ENCODE peak calls at places on chromosomes 3 and 15, in eight cellular contexts. M, N, A, V, X, U, H and Y are unnamed samples.

GRCh38 chr3:28677581-28677980 is 329.0 kb upstream of the AZI2 start:
- DNase-seq in M (no peak), N (no peak), A (no peak), V (no peak), X (no peak), U (no peak), H (no peak), Y (no peak)

GRCh38 chr3:28699283-28699682 is 350.7 kb upstream of the AZI2 start:
- DNase-seq in M (no peak), N (no peak), A (no peak), V (no peak), X (no peak), U (no peak), H (no peak), Y (no peak)

GRCh38 chr3:171654809-171655208 is 155.5 kb downstream of the PLD1 start:
- DNase-seq in M (no peak), N (no peak), A (no peak), V (no peak), X (no peak), U (peak), H (no peak), Y (no peak)

GRCh38 chr3:67415504-67415903 is 238.9 kb downstream of the SUCLG2 start:
- DNase-seq in M (no peak), N (no peak), A (no peak), V (no peak), X (no peak), U (no peak), H (no peak), Y (no peak)

GRCh38 chr15:74783072-74783807 is 1.4 kb downstream of the CSK start:
- DNase-seq in M (no peak), N (no peak), A (no peak), V (peak), X (no peak), U (peak), H (no peak), Y (peak)

GRCh38 chr3:32304510-32304909 is 66.0 kb downstream of the CMTM8 start:
- DNase-seq in M (no peak), N (no peak), A (no peak), V (no peak), X (no peak), U (no peak), H (peak), Y (no peak)

GRCh38 chr3:13206799-13207577 is 133.8 kb upstream of the IQSEC1 start:
- DNase-seq in M (no peak), N (no peak), A (no peak), V (no peak), X (no peak), U (no peak), H (no peak), Y (no peak)

GRCh38 chr3:77898621-77899020 is 858.7 kb downstream of the ROBO2 start:
- DNase-seq in M (no peak), N (no peak), A (no peak), V (no peak), X (no peak), U (no peak), H (no peak), Y (no peak)

GRCh38 chr3:178257491-178257890 is 278.7 kb upstream of the KCNMB2 start:
- DNase-seq in M (no peak), N (no peak), A (no peak), V (no peak), X (no peak), U (no peak), H (no peak), Y (no peak)

GRCh38 chr3:49171119-49171774 is at the start of gene KLHDC8B:
- DNase-seq in M (peak), N (peak), A (peak), V (peak), X (peak), U (peak), H (peak), Y (peak)

GRCh38 chr3:83890039-83890762 is 1068.6 kb upstream of the CADM2 start:
- DNase-seq in M (no peak), N (no peak), A (no peak), V (no peak), X (no peak), U (no peak), H (no peak), Y (no peak)

GRCh38 chr15:77823736-77824135 is 191.0 kb upstream of the LINGO1 start:
- DNase-seq in M (no peak), N (no peak), A (no peak), V (no peak), X (no peak), U (no peak), H (no peak), Y (no peak)

GRCh38 chr3:191707817-191708216 is 246.9 kb downstream of the PYDC2 start:
- DNase-seq in M (no peak), N (no peak), A (no peak), V (no peak), X (no peak), U (no peak), H (peak), Y (no peak)

GRCh38 chr15:94327356-94327936 is 96.1 kb downstream of the MCTP2 start:
- DNase-seq in M (peak), N (peak), A (no peak), V (peak), X (no peak), U (peak), H (peak), Y (peak)

GRCh38 chr3:72999971-73000370 is 3.4 kb downstream of the PPP4R2 start:
- DNase-seq in M (no peak), N (no peak), A (no peak), V (no peak), X (no peak), U (no peak), H (no peak), Y (no peak)

GRCh38 chr15:53197426-53197839 is 407.3 kb upstream of the ONECUT1 start:
- DNase-seq in M (peak), N (peak), A (no peak), V (peak), X (peak), U (peak), H (peak), Y (peak)

GRCh38 chr3:40914475-40914874 is 284.8 kb upstream of the CTNNB1 start:
- DNase-seq in M (no peak), N (no peak), A (no peak), V (no peak), X (no peak), U (no peak), H (no peak), Y (no peak)

GRCh38 chr3:111548756-111549155 is 6.8 kb downstream of the CD96 start:
- DNase-seq in M (no peak), N (no peak), A (no peak), V (no peak), X (no peak), U (no peak), H (no peak), Y (no peak)

GRCh38 chr3:150365132-150365604 is 42.9 kb upstream of the TSC22D2 start:
- DNase-seq in M (no peak), N (peak), A (peak), V (peak), X (no peak), U (no peak), H (no peak), Y (peak)

GRCh38 chr3:107476462-107476861 is 46.3 kb upstream of the BBX start:
- DNase-seq in M (no peak), N (no peak), A (no peak), V (no peak), X (no peak), U (no peak), H (no peak), Y (no peak)

GRCh38 chr3:15471861-15472260 is 44.5 kb downstream of the EAF1 start:
- DNase-seq in M (no peak), N (no peak), A (no peak), V (no peak), X (no peak), U (no peak), H (no peak), Y (no peak)

GRCh38 chr3:87145553-87145952 is 81.6 kb upstream of the CHMP2B start:
- DNase-seq in M (no peak), N (peak), A (no peak), V (no peak), X (peak), U (no peak), H (peak), Y (peak)

DNA sequence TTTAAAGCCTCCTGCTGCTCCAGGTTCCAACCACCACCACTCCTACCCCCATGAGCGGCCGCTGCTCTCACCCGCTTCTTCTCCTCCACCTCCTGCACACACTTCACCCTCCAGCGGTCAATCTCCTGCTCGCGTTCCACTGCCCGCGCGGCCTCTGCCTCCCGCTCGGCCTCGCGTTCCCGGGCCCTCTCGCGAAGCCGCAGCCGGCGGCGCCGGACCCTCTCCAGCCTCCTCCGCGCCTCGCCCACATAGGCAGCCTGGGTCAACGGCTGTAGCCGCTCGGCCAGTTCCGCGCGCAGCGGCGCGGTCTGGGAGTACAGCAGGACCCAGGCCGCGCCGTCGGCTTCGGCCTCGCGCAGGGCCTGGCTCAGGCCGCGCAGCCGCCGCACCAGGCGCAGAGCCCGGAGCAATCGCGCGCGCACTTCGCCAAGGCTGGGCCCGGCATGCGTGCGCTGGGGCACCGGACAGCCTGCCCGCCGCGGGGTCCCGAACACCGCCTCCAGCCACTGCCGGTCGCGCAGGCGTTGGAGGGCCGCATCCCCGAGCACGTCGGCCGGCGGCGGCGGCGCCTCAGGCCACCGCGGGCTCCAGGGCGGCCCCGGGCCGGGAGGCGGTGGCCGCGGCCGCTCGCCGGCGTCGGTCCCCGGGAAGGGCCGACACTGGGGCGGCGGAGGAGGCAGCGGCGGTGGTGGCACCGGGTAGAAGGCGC is 613 bp downstream of the PDCD7 start:
- DNase-seq in M (peak), N (no peak), A (no peak), V (peak), X (no peak), U (peak), H (peak), Y (peak)
- TF ChIP-seq MAX in M (peak), N (no peak), A (no peak), V (no peak), X (peak), U (no peak), H (peak), Y (no peak)

GRCh38 chr3:9769426-9770275 is at the start of gene CAMK1:
- DNase-seq in M (peak), N (no peak), A (no peak), V (peak), X (no peak), U (peak), H (peak), Y (peak)
- TF ChIP-seq POLR2A in M (peak), N (peak), A (peak), V (no peak), X (no peak), U (peak), H (no peak), Y (no peak)

GRCh38 chr3:42983927-42984326 is 4.8 kb downstream of the GASK1A start:
- DNase-seq in M (no peak), N (no peak), A (no peak), V (no peak), X (no peak), U (no peak), H (no peak), Y (no peak)

GRCh38 chr3:42979044-42979962 is at the start of gene GASK1A:
- DNase-seq in M (no peak), N (no peak), A (no peak), V (no peak), X (no peak), U (no peak), H (no peak), Y (peak)

GRCh38 chr3:42982645-42983412 is 3.7 kb downstream of the GASK1A start:
- DNase-seq in M (no peak), N (no peak), A (no peak), V (no peak), X (no peak), U (no peak), H (no peak), Y (no peak)

GRCh38 chr3:42980209-42980608 is 1.1 kb downstream of the GASK1A start:
- DNase-seq in M (no peak), N (no peak), A (no peak), V (no peak), X (no peak), U (no peak), H (no peak), Y (no peak)

DNA sequence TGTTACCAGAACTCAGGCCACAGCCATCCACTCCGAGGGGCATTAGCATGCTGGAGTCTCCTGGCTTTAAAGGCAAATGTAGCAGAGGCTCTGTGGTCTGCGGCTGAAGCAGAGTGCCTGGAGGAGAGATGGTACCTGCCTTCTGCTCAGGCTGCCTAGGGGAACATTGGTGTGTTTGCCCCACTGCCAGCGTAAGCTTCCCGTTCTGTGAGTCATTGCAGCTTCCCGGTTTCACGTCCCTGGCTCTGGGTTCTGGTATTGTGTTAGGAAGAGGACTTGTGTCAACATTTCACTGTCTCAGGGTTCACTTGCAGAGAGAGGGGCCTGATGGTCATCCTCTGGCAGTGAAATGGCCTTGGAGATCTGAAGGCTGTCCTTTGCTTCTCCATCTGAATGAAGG is 1.8 kb downstream of the GASK1A start:
- DNase-seq in M (no peak), N (no peak), A (no peak), V (no peak), X (no peak), U (no peak), H (no peak), Y (no peak)
- H3K4me3 ChIP-seq in M (no peak), N (no peak), A (no peak), V (no peak), X (no peak), U (no peak), H (no peak), Y (no peak)

GRCh38 chr15:98647774-98648653 is at the start of gene IGF1R:
- DNase-seq in M (peak), N (peak), A (no peak), V (peak), X (no peak), U (peak), H (peak), Y (peak)

GRCh38 chr15:98648654-98649537 is 557 bp downstream of the IGF1R start:
- DNase-seq in M (no peak), N (no peak), A (no peak), V (peak), X (no peak), U (peak), H (no peak), Y (peak)

GRCh38 chr15:98649621-98649995 is 1.3 kb downstream of the IGF1R start:
- DNase-seq in M (peak), N (no peak), A (no peak), V (peak), X (no peak), U (peak), H (no peak), Y (peak)

GRCh38 chr15:98646546-98647025 is 1.8 kb upstream of the IGF1R start:
- DNase-seq in M (no peak), N (no peak), A (no peak), V (no peak), X (no peak), U (no peak), H (no peak), Y (no peak)

DNA sequence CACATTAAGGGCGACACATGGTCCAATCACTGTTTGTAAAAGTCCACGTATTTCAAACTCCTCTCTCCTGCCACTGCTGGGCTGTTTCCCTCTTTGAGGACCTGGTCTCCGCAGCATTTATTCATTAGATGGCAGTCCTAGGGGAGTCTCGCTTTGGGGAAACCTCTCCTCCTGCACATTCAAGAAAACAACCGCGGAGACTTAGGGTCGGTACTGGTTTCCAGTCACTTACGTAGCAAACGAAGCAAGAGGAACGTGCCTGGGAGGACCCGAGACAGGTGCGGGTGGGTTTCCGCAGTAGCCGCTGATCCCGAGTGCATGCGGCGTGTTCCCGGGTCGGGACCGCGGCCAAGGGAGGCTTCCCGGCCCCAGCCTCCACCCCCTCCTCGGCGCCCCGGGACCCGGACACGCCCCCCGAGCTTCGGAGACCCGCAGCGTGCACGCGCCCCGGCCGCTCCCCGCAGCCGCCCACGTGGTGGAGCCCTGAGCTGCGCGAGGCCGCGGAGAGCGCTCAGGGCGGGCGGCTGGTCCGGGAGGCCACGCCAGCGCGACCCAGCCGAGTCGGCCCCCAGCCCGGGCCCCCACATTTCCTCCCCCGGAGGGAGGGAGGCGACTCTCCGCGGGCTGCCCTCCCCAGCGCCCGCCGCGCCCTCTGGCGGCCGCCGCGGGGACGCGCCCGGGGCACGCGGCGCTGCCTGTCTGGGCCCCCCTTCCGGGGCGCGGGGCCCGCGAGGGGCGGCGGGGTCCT is 1.1 kb upstream of the IGF1R start:
- DNase-seq in M (peak), N (peak), A (no peak), V (peak), X (peak), U (peak), H (peak), Y (peak)
- TF ChIP-seq MAX in M (peak), N (peak), A (no peak), V (peak), X (peak), U (peak), H (peak), Y (peak)

DNA sequence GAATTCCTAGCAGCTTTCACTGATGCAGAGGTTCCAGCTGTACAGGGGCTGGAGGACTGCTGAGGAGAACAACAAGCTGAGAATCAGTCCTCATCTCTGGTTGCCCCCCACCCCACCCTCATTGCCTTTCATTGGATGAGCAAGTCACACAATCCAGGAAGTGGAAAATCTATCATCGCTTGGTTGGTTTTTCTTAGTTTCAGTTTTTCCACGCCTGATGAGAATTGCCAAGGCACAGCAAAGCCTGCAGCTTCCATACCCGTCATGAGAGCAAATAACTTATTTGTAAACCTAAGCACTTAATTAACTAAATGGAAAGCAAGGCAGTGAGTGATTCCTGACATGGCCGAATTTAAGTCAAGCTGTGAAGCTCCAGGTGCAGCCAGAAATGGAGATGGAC is 21.4 kb upstream of the LIPC start:
- DNase-seq in M (no peak), N (no peak), A (peak), V (no peak), X (no peak), U (peak), H (no peak), Y (peak)
- TF ChIP-seq POLR2A in M (no peak), N (no peak), A (no peak), V (no peak), X (no peak), U (no peak), H (no peak), Y (no peak)

DNA sequence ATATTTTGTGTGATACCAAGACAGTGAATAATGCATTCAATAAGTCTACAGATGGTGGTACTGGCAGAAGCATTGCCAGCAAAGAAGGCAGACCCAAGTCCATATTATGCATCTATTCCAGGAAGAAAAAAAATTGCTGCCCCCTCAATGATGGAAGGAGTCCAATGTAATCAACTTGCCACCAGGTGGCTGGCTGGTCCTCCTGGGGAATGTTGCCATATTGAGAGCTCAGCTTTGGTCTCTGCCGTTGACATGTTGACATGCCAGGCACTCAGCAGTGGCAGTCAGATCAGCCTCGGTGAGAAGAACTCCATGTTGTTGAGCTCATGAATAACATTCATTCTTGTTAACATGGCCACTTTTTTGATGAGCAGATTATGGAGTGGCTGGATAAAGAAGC is 298.5 kb downstream of the IGSF11 start:
- DNase-seq in M (no peak), N (no peak), A (no peak), V (no peak), X (no peak), U (no peak), H (no peak), Y (no peak)
- H3K4me3 ChIP-seq in M (no peak), N (no peak), A (no peak), V (no peak), X (no peak), U (no peak), H (no peak), Y (no peak)